ENCODE peak calls at places on chromosomes 16 and 17, in ten cellular contexts. L is IMR-90, D is RWPE1, X is upper lobe of left lung, J is upper lobe of right lung, R is heart left ventricle, W is tibial nerve, T is uterus, C is ovary, S is PC-3. F is an unnamed sample.

GRCh38 chr16:46757339-46758050 is 9.4 kb upstream of the MYLK3 start:
- DNase-seq in C (no peak), D (no peak), T (no peak), X (peak; percentile 66), L (peak; percentile 7), R (peak; percentile 88), J (no peak), S (peak; percentile 4), W (no peak), F (peak; percentile 87)

GRCh38 chr16:10180771-10181163 is 1.5 kb downstream of the GRIN2A start:
- DNase-seq in R (no peak), L (no peak), W (no peak), J (peak; percentile 67), S (no peak), X (peak; percentile 72), D (no peak), T (peak; percentile 33), C (peak; percentile 41), F (peak; percentile 17)

GRCh38 chr17:45996282-45996937 is 2.6 kb upstream of the STH start:
- DNase-seq in S (no peak), L (no peak), C (no peak), T (no peak), J (no peak), D (no peak), X (no peak), W (no peak), R (no peak), F (no peak)

GRCh38 chr16:8963010-8963824 is 489 bp downstream of the USP7 start:
- DNase-seq in T (no peak), J (no peak), W (no peak), R (no peak), D (no peak), L (no peak), C (peak; percentile 57), S (no peak), X (peak; percentile 89), F (peak; percentile 28)

GRCh38 chr16:57645691-57646387 is 17.4 kb downstream of the ADGRG1 start:
- DNase-seq in T (no peak), W (no peak), D (no peak), X (peak; percentile 61), R (peak; percentile 82), J (no peak), C (no peak), L (peak; percentile 52), S (peak; percentile 62), F (peak; percentile 70)

GRCh38 chr17:28174352-28175046 is 132.0 kb downstream of the NLK start:
- DNase-seq in J (no peak), T (no peak), C (no peak), S (peak; percentile 13), W (no peak), L (no peak), R (no peak), D (peak; percentile 14), X (no peak), F (no peak)

GRCh38 chr16:86222965-86223551 is 287.3 kb upstream of the FOXF1 start:
- DNase-seq in T (no peak), W (no peak), R (no peak), X (no peak), C (no peak), L (peak; percentile 98), S (peak; percentile 72), D (peak; percentile 15), J (no peak), F (no peak)

GRCh38 chr17:81249233-81250040 is 10.3 kb downstream of the NDUFAF8 start:
- DNase-seq in T (no peak), W (no peak), D (no peak), S (no peak), L (peak; percentile 8), C (no peak), X (peak; percentile 55), R (no peak), J (no peak), F (peak; percentile 10)

GRCh38 chr16:85302018-85302847 is 190.0 kb upstream of the CIBAR2 start:
- DNase-seq in C (no peak), L (peak; percentile 59), X (no peak), D (peak; percentile 18), S (no peak), T (peak; percentile 42), R (no peak), W (no peak), J (no peak), F (no peak)

GRCh38 chr16:67063008-67063407 is 34.1 kb downstream of the CBFB start:
- DNase-seq in R (no peak), T (no peak), C (no peak), L (no peak), X (no peak), W (no peak), J (no peak), D (no peak), S (no peak), F (no peak)

DNA sequence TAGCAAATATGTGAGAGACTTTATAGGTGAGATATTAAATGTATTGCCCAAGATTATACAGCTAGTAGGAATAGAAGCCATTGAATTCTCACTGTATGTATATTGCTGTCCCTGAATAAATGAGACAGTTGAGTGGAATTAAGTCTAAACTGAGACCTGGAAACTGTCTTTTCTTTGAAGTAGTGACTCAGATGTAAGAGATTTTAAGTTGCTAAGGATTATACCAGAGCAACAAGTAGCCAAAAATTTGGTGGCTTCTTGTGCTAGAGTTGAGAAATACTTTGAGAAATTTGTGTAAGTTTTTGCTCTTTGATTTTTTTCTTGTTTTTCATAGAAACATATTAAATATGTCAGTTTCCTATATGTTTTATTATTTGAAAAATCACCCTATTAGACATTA is 58.7 kb downstream of the TANC2 start:
- DNase-seq in S (no peak), R (no peak), D (no peak), T (no peak), W (no peak), C (no peak), J (no peak), L (peak; percentile 42), X (no peak), F (no peak)
- H3K27ac ChIP-seq in S (no peak overlapping the region), R (no peak overlapping the region), D (no peak overlapping the region), T (no peak overlapping the region), W (no peak overlapping the region), C (no peak overlapping the region), J (no peak overlapping the region), L (no peak overlapping the region), X (no peak overlapping the region), F (no peak overlapping the region)

GRCh38 chr16:63789603-63790002 is 1332.3 kb downstream of the CDH11 start:
- DNase-seq in J (no peak), L (no peak), R (no peak), C (no peak), X (no peak), S (peak; percentile 1), T (no peak), W (no peak), D (no peak), F (no peak)
- TF ChIP-seq CTCF in J (no peak), L (no peak), R (no peak), C (no peak), X (no peak), S (no peak), T (no peak), W (no peak), D (no peak), F (peak; percentile 15)

GRCh38 chr17:74354123-74354522 is 7.5 kb downstream of the BTBD17 start:
- DNase-seq in R (no peak), L (no peak), W (no peak), X (peak; percentile 92), J (peak; percentile 79), S (peak; percentile 44), T (no peak), C (no peak), D (no peak), F (no peak)

GRCh38 chr17:74355065-74355464 is 6.6 kb downstream of the BTBD17 start:
- DNase-seq in D (no peak), R (no peak), S (no peak), X (peak; percentile 55), W (no peak), T (no peak), C (no peak), L (no peak), J (no peak), F (no peak)

GRCh38 chr17:74351552-74352210 is 10.0 kb downstream of the BTBD17 start:
- DNase-seq in C (no peak), R (no peak), D (no peak), S (no peak), T (no peak), L (no peak), J (no peak), W (no peak), X (peak; percentile 79), F (no peak)

GRCh38 chr17:74354561-74354960 is 7.1 kb downstream of the BTBD17 start:
- DNase-seq in L (no peak), R (no peak), W (no peak), X (peak; percentile 44), T (no peak), J (no peak), D (no peak), C (no peak), S (no peak), F (no peak)

DNA sequence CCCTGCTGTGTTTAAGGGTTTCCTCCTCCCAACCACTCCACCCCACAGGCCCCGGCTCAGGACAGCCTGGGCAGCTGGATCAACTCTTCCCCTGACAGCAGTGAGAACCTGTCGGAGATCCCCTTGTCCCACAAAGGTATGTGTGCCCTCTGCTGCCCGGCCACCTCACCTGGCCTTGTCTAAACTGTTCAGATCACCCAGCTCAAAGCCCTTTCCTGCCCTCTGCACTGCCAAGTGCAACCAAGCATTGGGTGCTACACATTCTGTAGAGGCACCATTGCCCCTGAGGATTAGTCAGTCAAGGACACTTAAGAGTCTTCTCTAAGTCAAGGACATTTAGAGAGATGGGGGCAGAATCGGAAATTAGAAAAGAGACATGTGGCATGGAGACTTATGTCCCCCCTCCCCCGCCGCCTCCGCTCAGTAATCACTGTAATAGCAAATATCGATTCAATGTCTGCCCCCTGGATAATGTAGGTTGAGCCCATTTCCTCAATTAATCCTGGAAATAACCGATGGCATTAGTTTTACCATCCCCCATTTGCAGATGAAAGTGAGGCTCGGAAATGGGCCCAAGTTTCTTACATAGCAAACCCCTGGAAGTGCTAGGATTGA is 8.1 kb downstream of the BTBD17 start:
- DNase-seq in W (no peak), J (no peak), S (no peak), D (no peak), L (no peak), C (no peak), T (no peak), X (no peak), R (no peak), F (no peak)
- H3K27ac ChIP-seq in W (peak overlapping the region; percentile 63), J (no peak overlapping the region), S (no peak overlapping the region), D (no peak overlapping the region), L (no peak overlapping the region), C (no peak overlapping the region), T (no peak overlapping the region), X (no peak overlapping the region), R (no peak overlapping the region), F (no peak overlapping the region)

DNA sequence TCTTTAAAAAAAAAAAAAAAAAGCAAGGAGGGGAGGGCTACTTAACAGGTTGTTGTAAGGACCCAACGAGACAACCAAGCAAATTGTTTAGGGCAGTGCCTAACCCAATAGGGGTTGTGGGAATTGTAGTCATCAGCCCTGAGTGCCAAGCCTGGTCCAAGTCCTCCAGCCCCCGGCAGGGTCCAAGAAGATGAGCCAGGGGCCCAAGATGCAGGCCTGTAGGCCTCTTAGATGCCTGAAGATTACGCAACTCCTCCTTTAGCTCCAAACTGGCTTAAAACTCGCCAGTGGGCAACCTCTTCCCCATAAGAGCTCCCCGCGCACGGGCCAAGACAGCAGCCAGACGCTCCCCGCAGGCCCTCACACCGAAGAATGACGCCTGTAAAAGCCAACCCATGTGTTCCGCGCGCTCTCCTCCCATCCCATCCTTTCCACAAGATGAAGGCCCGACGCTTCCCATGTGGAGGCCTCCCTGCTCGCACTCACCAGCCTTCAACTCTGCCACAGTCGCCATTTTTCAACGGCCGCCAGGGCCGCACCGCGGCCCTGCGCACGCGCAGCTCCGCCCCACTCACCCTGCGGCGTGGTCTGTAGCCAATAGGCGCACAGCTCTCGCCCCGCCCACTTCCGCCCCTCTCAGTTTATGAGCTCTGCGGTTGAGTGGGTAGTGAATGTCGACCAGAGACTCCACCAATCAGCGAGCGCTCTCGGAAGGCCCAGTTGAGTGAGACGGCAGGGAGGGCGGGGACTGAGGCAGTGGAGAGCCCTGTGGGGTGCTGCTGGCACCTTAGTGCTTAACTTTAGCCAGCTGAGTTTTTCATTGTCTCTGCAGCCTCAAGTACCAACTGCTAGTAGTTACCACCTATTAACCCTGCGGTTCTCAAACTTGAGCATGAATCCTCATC is at the start of gene CEP20:
- DNase-seq in C (peak; percentile 100), X (peak; percentile 99), L (peak; percentile 98), J (peak; percentile 100), R (peak; percentile 100), D (peak; percentile 100), W (peak; percentile 100), S (peak; percentile 97), T (peak; percentile 99), F (peak; percentile 100)
- TF ChIP-seq CTCF in C (peak; percentile 68), X (peak; percentile 72), L (peak; percentile 7), J (no peak), R (peak; percentile 23), D (no peak), W (peak; percentile 19), S (no peak), T (peak; percentile 17), F (peak; percentile 38)